ENCODE peak calls at places on chromosome 5, in seven cellular contexts. One of them, this sample, is unnamed.

GRCh38 chr5:181086410-181087229 is 44.3 kb downstream of the OR2V1 start:
- ATAC-seq in Right ventricle myocardium superior: no peak
- ATAC-seq in activated CD8-positive, alpha-beta memory T cell treated with anti-CD3 and anti-CD28 coated beads, Interleukin-2, amount 10 ng/mL, durations not matched to agents 7 days and 5 days: no peak
- ATAC-seq in heart left ventricle: no peak
- ATAC-seq in left cardiac atrium: no peak
- ATAC-seq in T-cell: no peak
- ATAC-seq in activated T-cell treated with anti-CD3 and anti-CD28 coated beads, Interleukin-2, amount 50 U/mL, for 72 hours: no peak
- ATAC-seq in this sample: no peak

GRCh38 chr5:99060306-99061261 is 131.8 kb upstream of the CHD1 start:
- ATAC-seq in left cardiac atrium: no peak
- ATAC-seq in Right ventricle myocardium superior: peak
- ATAC-seq in heart left ventricle: no peak
- ATAC-seq in activated T-cell treated with anti-CD3 and anti-CD28 coated beads, Interleukin-2, amount 50 U/mL, for 72 hours: peak
- ATAC-seq in activated CD8-positive, alpha-beta memory T cell treated with anti-CD3 and anti-CD28 coated beads, Interleukin-2, amount 10 ng/mL, durations not matched to agents 7 days and 5 days: peak
- ATAC-seq in T-cell: peak
- ATAC-seq in this sample: no peak

GRCh38 chr5:4700082-4700481 is 440.0 kb upstream of the ADAMTS16 start:
- ATAC-seq in Right ventricle myocardium superior: peak
- ATAC-seq in heart left ventricle: no peak
- ATAC-seq in activated T-cell treated with anti-CD3 and anti-CD28 coated beads, Interleukin-2, amount 50 U/mL, for 72 hours: no peak
- ATAC-seq in T-cell: no peak
- ATAC-seq in left cardiac atrium: peak
- ATAC-seq in activated CD8-positive, alpha-beta memory T cell treated with anti-CD3 and anti-CD28 coated beads, Interleukin-2, amount 10 ng/mL, durations not matched to agents 7 days and 5 days: no peak
- ATAC-seq in this sample: no peak

GRCh38 chr5:94366811-94367210 is 251.6 kb downstream of the KIAA0825 start:
- ATAC-seq in activated T-cell treated with anti-CD3 and anti-CD28 coated beads, Interleukin-2, amount 50 U/mL, for 72 hours: no peak
- ATAC-seq in T-cell: no peak
- ATAC-seq in Right ventricle myocardium superior: no peak
- ATAC-seq in activated CD8-positive, alpha-beta memory T cell treated with anti-CD3 and anti-CD28 coated beads, Interleukin-2, amount 10 ng/mL, durations not matched to agents 7 days and 5 days: no peak
- ATAC-seq in heart left ventricle: no peak
- ATAC-seq in left cardiac atrium: no peak
- ATAC-seq in this sample: no peak

GRCh38 chr5:131289738-131290137 is 25.9 kb downstream of the CDC42SE2 start:
- ATAC-seq in T-cell: peak
- ATAC-seq in Right ventricle myocardium superior: no peak
- ATAC-seq in heart left ventricle: no peak
- ATAC-seq in activated T-cell treated with anti-CD3 and anti-CD28 coated beads, Interleukin-2, amount 50 U/mL, for 72 hours: peak
- ATAC-seq in left cardiac atrium: no peak
- ATAC-seq in activated CD8-positive, alpha-beta memory T cell treated with anti-CD3 and anti-CD28 coated beads, Interleukin-2, amount 10 ng/mL, durations not matched to agents 7 days and 5 days: peak
- ATAC-seq in this sample: no peak

GRCh38 chr5:59766394-59766793 is 127.1 kb downstream of the PDE4D start:
- ATAC-seq in heart left ventricle: no peak
- ATAC-seq in activated T-cell treated with anti-CD3 and anti-CD28 coated beads, Interleukin-2, amount 50 U/mL, for 72 hours: no peak
- ATAC-seq in Right ventricle myocardium superior: no peak
- ATAC-seq in activated CD8-positive, alpha-beta memory T cell treated with anti-CD3 and anti-CD28 coated beads, Interleukin-2, amount 10 ng/mL, durations not matched to agents 7 days and 5 days: no peak
- ATAC-seq in T-cell: no peak
- ATAC-seq in left cardiac atrium: no peak
- ATAC-seq in this sample: no peak

GRCh38 chr5:50401337-50401736 is 39.8 kb downstream of the EMB start:
- ATAC-seq in activated T-cell treated with anti-CD3 and anti-CD28 coated beads, Interleukin-2, amount 50 U/mL, for 72 hours: no peak
- ATAC-seq in left cardiac atrium: no peak
- ATAC-seq in T-cell: no peak
- ATAC-seq in heart left ventricle: no peak
- ATAC-seq in activated CD8-positive, alpha-beta memory T cell treated with anti-CD3 and anti-CD28 coated beads, Interleukin-2, amount 10 ng/mL, durations not matched to agents 7 days and 5 days: no peak
- ATAC-seq in Right ventricle myocardium superior: no peak
- ATAC-seq in this sample: no peak

GRCh38 chr5:97534166-97534565 is 351.1 kb upstream of the RIOK2 start:
- ATAC-seq in activated CD8-positive, alpha-beta memory T cell treated with anti-CD3 and anti-CD28 coated beads, Interleukin-2, amount 10 ng/mL, durations not matched to agents 7 days and 5 days: no peak
- ATAC-seq in Right ventricle myocardium superior: peak
- ATAC-seq in activated T-cell treated with anti-CD3 and anti-CD28 coated beads, Interleukin-2, amount 50 U/mL, for 72 hours: no peak
- ATAC-seq in T-cell: no peak
- ATAC-seq in left cardiac atrium: peak
- ATAC-seq in heart left ventricle: peak
- ATAC-seq in this sample: peak

GRCh38 chr5:153782589-153783238 is 256.0 kb downstream of the FAM114A2 start:
- ATAC-seq in T-cell: no peak
- ATAC-seq in heart left ventricle: no peak
- ATAC-seq in left cardiac atrium: no peak
- ATAC-seq in activated T-cell treated with anti-CD3 and anti-CD28 coated beads, Interleukin-2, amount 50 U/mL, for 72 hours: no peak
- ATAC-seq in Right ventricle myocardium superior: no peak
- ATAC-seq in activated CD8-positive, alpha-beta memory T cell treated with anti-CD3 and anti-CD28 coated beads, Interleukin-2, amount 10 ng/mL, durations not matched to agents 7 days and 5 days: no peak
- ATAC-seq in this sample: no peak

GRCh38 chr5:75405296-75405695 is 68.3 kb downstream of the HMGCR start:
- ATAC-seq in T-cell: no peak
- ATAC-seq in heart left ventricle: no peak
- ATAC-seq in activated CD8-positive, alpha-beta memory T cell treated with anti-CD3 and anti-CD28 coated beads, Interleukin-2, amount 10 ng/mL, durations not matched to agents 7 days and 5 days: no peak
- ATAC-seq in Right ventricle myocardium superior: no peak
- ATAC-seq in left cardiac atrium: no peak
- ATAC-seq in activated T-cell treated with anti-CD3 and anti-CD28 coated beads, Interleukin-2, amount 50 U/mL, for 72 hours: no peak
- ATAC-seq in this sample: no peak

GRCh38 chr5:176429972-176430371 is 13.6 kb upstream of the CLTB start:
- ATAC-seq in heart left ventricle: no peak
- ATAC-seq in activated T-cell treated with anti-CD3 and anti-CD28 coated beads, Interleukin-2, amount 50 U/mL, for 72 hours: no peak
- ATAC-seq in T-cell: peak
- ATAC-seq in activated CD8-positive, alpha-beta memory T cell treated with anti-CD3 and anti-CD28 coated beads, Interleukin-2, amount 10 ng/mL, durations not matched to agents 7 days and 5 days: peak
- ATAC-seq in Right ventricle myocardium superior: no peak
- ATAC-seq in left cardiac atrium: no peak
- ATAC-seq in this sample: no peak

GRCh38 chr5:79857692-79858091 is 133.4 kb downstream of the MTX3 start:
- ATAC-seq in Right ventricle myocardium superior: no peak
- ATAC-seq in activated T-cell treated with anti-CD3 and anti-CD28 coated beads, Interleukin-2, amount 50 U/mL, for 72 hours: peak
- ATAC-seq in heart left ventricle: no peak
- ATAC-seq in activated CD8-positive, alpha-beta memory T cell treated with anti-CD3 and anti-CD28 coated beads, Interleukin-2, amount 10 ng/mL, durations not matched to agents 7 days and 5 days: peak
- ATAC-seq in T-cell: no peak
- ATAC-seq in left cardiac atrium: no peak
- ATAC-seq in this sample: no peak

GRCh38 chr5:73513996-73514395 is 15.8 kb downstream of the BTF3 start:
- ATAC-seq in activated CD8-positive, alpha-beta memory T cell treated with anti-CD3 and anti-CD28 coated beads, Interleukin-2, amount 10 ng/mL, durations not matched to agents 7 days and 5 days: no peak
- ATAC-seq in T-cell: no peak
- ATAC-seq in heart left ventricle: no peak
- ATAC-seq in Right ventricle myocardium superior: no peak
- ATAC-seq in activated T-cell treated with anti-CD3 and anti-CD28 coated beads, Interleukin-2, amount 50 U/mL, for 72 hours: no peak
- ATAC-seq in left cardiac atrium: no peak
- ATAC-seq in this sample: no peak

GRCh38 chr5:179166886-179167841 is 107.0 kb downstream of the ZNF354C start:
- ATAC-seq in activated CD8-positive, alpha-beta memory T cell treated with anti-CD3 and anti-CD28 coated beads, Interleukin-2, amount 10 ng/mL, durations not matched to agents 7 days and 5 days: peak
- ATAC-seq in left cardiac atrium: peak
- ATAC-seq in activated T-cell treated with anti-CD3 and anti-CD28 coated beads, Interleukin-2, amount 50 U/mL, for 72 hours: peak
- ATAC-seq in heart left ventricle: peak
- ATAC-seq in Right ventricle myocardium superior: peak
- ATAC-seq in T-cell: peak
- ATAC-seq in this sample: peak

GRCh38 chr5:107456281-107456715 is 214.4 kb downstream of the EFNA5 start:
- ATAC-seq in Right ventricle myocardium superior: no peak
- ATAC-seq in left cardiac atrium: peak
- ATAC-seq in activated T-cell treated with anti-CD3 and anti-CD28 coated beads, Interleukin-2, amount 50 U/mL, for 72 hours: no peak
- ATAC-seq in activated CD8-positive, alpha-beta memory T cell treated with anti-CD3 and anti-CD28 coated beads, Interleukin-2, amount 10 ng/mL, durations not matched to agents 7 days and 5 days: no peak
- ATAC-seq in T-cell: no peak
- ATAC-seq in heart left ventricle: peak
- ATAC-seq in this sample: no peak

GRCh38 chr5:79206541-79206940 is 29.4 kb upstream of the JMY start:
- ATAC-seq in activated CD8-positive, alpha-beta memory T cell treated with anti-CD3 and anti-CD28 coated beads, Interleukin-2, amount 10 ng/mL, durations not matched to agents 7 days and 5 days: no peak
- ATAC-seq in heart left ventricle: no peak
- ATAC-seq in activated T-cell treated with anti-CD3 and anti-CD28 coated beads, Interleukin-2, amount 50 U/mL, for 72 hours: no peak
- ATAC-seq in left cardiac atrium: no peak
- ATAC-seq in T-cell: no peak
- ATAC-seq in Right ventricle myocardium superior: no peak
- ATAC-seq in this sample: no peak